ENCODE peak calls at places on chromosomes 13 and 19, in eight cellular contexts. Y is H9, O is esophagus squamous epithelium, N is Peyer's patch, U is AG04449, E is adrenal gland, A is MM.1S, M is colonic mucosa. C is an unnamed sample.

GRCh38 chr19:50461066-50461875 is 15.0 kb upstream of the EMC10 start:
- DNase-seq in Y (peak; percentile 81), O (no peak), N (peak; percentile 76), U (no peak), E (peak; percentile 66), A (peak; percentile 58), M (peak; percentile 65), C (peak; percentile 80)

GRCh38 chr13:90867336-90867683 is 480.2 kb upstream of the MIR17HG start:
- DNase-seq in Y (peak; percentile 76), O (peak; percentile 0), N (peak; percentile 67), U (no peak), E (peak; percentile 78), A (peak; percentile 38), M (peak; percentile 63), C (peak; percentile 56)

GRCh38 chr13:20181180-20181579 is 11.6 kb downstream of the GJB2 start:
- DNase-seq in Y (no peak), O (no peak), N (no peak), U (no peak), E (no peak), A (no peak), M (no peak), C (no peak)

GRCh38 chr19:7815325-7815724 is 14.7 kb upstream of the EVI5L start:
- DNase-seq in Y (no peak), O (no peak), N (no peak), U (no peak), E (no peak), A (no peak), M (no peak), C (peak; percentile 47)

GRCh38 chr19:1767464-1767933 is 14.2 kb downstream of the ONECUT3 start:
- DNase-seq in Y (no peak), O (no peak), N (peak; percentile 62), U (no peak), E (peak; percentile 38), A (peak; percentile 26), M (peak; percentile 47), C (peak; percentile 66)

GRCh38 chr19:8451885-8452284 is 7.1 kb downstream of the HNRNPM start:
- DNase-seq in Y (no peak), O (no peak), N (no peak), U (no peak), E (no peak), A (no peak), M (no peak), C (no peak)

GRCh38 chr19:18470153-18470552 is 32.2 kb upstream of the ISYNA1 start:
- DNase-seq in Y (peak; percentile 81), O (no peak), N (no peak), U (no peak), E (no peak), A (no peak), M (no peak), C (peak; percentile 48)

GRCh38 chr19:6076675-6077463 is 33.4 kb downstream of the RFX2 start:
- DNase-seq in Y (no peak), O (no peak), N (no peak), U (peak; percentile 85), E (peak; percentile 69), A (no peak), M (no peak), C (no peak)

GRCh38 chr13:80630685-80631121 is 289.8 kb upstream of the SPRY2 start:
- DNase-seq in Y (no peak), O (no peak), N (no peak), U (no peak), E (peak; percentile 31), A (no peak), M (no peak), C (no peak)

GRCh38 chr13:22812793-22813192 is 368.0 kb upstream of the SGCG start:
- DNase-seq in Y (no peak), O (no peak), N (no peak), U (no peak), E (peak; percentile 57), A (no peak), M (no peak), C (no peak)

GRCh38 chr19:36032251-36033104 is at the start of gene CLIP3:
- DNase-seq in Y (peak; percentile 83), O (no peak), N (no peak), U (no peak), E (peak; percentile 16), A (no peak), M (peak; percentile 32), C (peak; percentile 42)

GRCh38 chr13:75495938-75496337 is 14.0 kb upstream of the TBC1D4 start:
- DNase-seq in Y (no peak), O (no peak), N (no peak), U (peak; percentile 76), E (no peak), A (no peak), M (no peak), C (no peak)

GRCh38 chr19:11096210-11096841 is 7.1 kb downstream of the LDLR start:
- DNase-seq in Y (no peak), O (no peak), N (no peak), U (no peak), E (peak; percentile 77), A (peak; percentile 90), M (no peak), C (peak; percentile 57)

GRCh38 chr13:33259296-33259695 is 26.3 kb downstream of the STARD13 start:
- DNase-seq in Y (no peak), O (no peak), N (no peak), U (no peak), E (no peak), A (no peak), M (no peak), C (no peak)

GRCh38 chr13:95288899-95289500 is 12.3 kb downstream of the ABCC4 start:
- DNase-seq in Y (no peak), O (no peak), N (no peak), U (no peak), E (no peak), A (no peak), M (no peak), C (no peak)

GRCh38 chr19:4878491-4878968 is 11.1 kb upstream of the PLIN3 start:
- DNase-seq in Y (peak; percentile 31), O (no peak), N (no peak), U (no peak), E (no peak), A (no peak), M (no peak), C (peak; percentile 48)

GRCh38 chr13:102487330-102487729 is 85.5 kb upstream of the FGF14 start:
- DNase-seq in Y (no peak), O (no peak), N (no peak), U (no peak), E (no peak), A (no peak), M (no peak), C (no peak)

GRCh38 chr19:34217952-34218817 is 36.2 kb upstream of the GARRE1 start:
- DNase-seq in Y (no peak), O (no peak), N (no peak), U (peak; percentile 98), E (peak; percentile 33), A (no peak), M (peak; percentile 45), C (peak; percentile 79)

GRCh38 chr13:57787058-57787791 is 155.7 kb downstream of the PCDH17 start:
- DNase-seq in Y (peak; percentile 51), O (no peak), N (no peak), U (no peak), E (no peak), A (no peak), M (no peak), C (no peak)

GRCh38 chr13:99323488-99323887 is 16.3 kb upstream of the GPR183 start:
- DNase-seq in Y (no peak), O (no peak), N (no peak), U (no peak), E (no peak), A (no peak), M (no peak), C (no peak)

GRCh38 chr13:95480131-95480545 is 72.4 kb upstream of the CLDN10 start:
- DNase-seq in Y (no peak), O (no peak), N (no peak), U (no peak), E (peak; percentile 76), A (no peak), M (no peak), C (peak; percentile 14)

GRCh38 chr13:92972751-92973150 is 253.9 kb upstream of the GPC6 start:
- DNase-seq in Y (no peak), O (no peak), N (no peak), U (no peak), E (no peak), A (no peak), M (no peak), C (no peak)

GRCh38 chr13:95115525-95115924 is 185.7 kb downstream of the ABCC4 start:
- DNase-seq in Y (no peak), O (no peak), N (no peak), U (no peak), E (no peak), A (no peak), M (peak; percentile 22), C (no peak)

GRCh38 chr13:24130134-24130792 is 30.3 kb upstream of the SPATA13 start:
- DNase-seq in Y (no peak), O (no peak), N (no peak), U (no peak), E (no peak), A (no peak), M (no peak), C (no peak)
- TF ChIP-seq CTCF in Y (no peak), O (no peak), N (no peak), U (no peak), E (no peak), A (no peak), M (no peak), C (no peak)

DNA sequence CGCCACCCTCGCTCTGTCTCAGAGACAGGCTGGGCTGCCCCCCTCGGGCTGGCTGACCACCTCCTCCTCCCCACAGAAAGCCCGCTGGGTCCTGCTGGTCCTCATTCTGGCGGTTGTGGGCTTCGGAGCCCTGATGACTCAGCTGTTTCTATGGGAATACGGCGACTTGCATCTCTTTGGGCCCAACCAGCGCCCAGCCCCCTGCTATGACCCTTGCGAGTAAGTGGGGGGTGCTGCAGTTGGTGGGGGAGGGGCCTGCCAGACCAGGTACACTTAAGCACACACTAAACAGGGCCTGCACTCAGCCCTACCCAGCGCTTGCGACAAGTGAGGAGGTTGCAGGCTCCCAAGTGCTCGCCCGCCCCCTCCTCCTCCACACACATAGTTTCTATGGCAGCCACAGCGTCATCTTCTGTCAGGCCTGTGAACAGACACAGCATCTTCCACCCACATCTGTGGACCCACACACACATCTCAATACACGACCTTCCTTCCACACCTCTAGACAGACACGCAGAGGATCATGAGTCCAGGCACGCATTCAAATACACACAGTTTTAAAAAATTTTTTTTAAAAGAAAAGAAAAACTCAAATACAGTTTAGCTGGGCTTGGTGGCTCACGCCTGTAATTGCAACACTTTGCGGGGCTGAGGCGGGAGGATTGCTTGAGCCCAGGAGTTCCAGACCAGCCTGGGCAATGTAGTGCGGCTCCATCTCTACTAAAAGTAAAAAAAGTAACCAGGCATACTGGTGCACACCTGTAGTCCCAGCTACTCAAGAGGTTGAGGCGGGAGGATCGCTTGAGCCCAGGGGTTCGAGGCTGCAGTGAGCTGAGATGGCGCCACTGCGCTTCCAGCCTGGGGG is 18.4 kb downstream of the PLD3 start:
- DNase-seq in Y (peak; percentile 77), O (no peak), N (no peak), U (no peak), E (no peak), A (no peak), M (no peak), C (no peak)
- TF ChIP-seq CTCF in Y (peak; percentile 37), O (no peak), N (no peak), U (no peak), E (no peak), A (no peak), M (no peak), C (no peak)

GRCh38 chr19:44544031-44544430 is 14.6 kb upstream of the CEACAM20 start:
- DNase-seq in Y (no peak), O (no peak), N (no peak), U (no peak), E (no peak), A (no peak), M (no peak), C (no peak)
- TF ChIP-seq CTCF in Y (no peak), O (no peak), N (no peak), U (no peak), E (no peak), A (no peak), M (no peak), C (no peak)

GRCh38 chr13:27228131-27228530 is 23.2 kb upstream of the RPL21 start:
- DNase-seq in Y (no peak), O (no peak), N (no peak), U (no peak), E (no peak), A (no peak), M (no peak), C (no peak)
- TF ChIP-seq CTCF in Y (no peak), O (no peak), N (no peak), U (no peak), E (no peak), A (no peak), M (no peak), C (no peak)